ENCODE peak calls at places on chromosomes 5 and 9, in ten cellular contexts. B is T-cell; G is ovary; J is hepatocyte; L is activated naive CD4-positive, alpha-beta T cell; H is HEK293T; S is hypothalamus; R is CD4-positive, alpha-beta memory T cell; O is CD4-positive, CD25-positive, alpha-beta regulatory T cell; Q is GM12891. C is an unnamed sample.

GRCh38 chr5:1873242-1873959 is 9.3 kb downstream of the IRX4 start:
- DNase-seq in B (no peak), G (no peak), J (no peak), L (no peak), H (no peak), S (no peak), R (no peak), O (no peak), Q (no peak), C (no peak)

GRCh38 chr5:57698785-57699184 is 216.2 kb upstream of the ACTBL2 start:
- DNase-seq in B (no peak), G (no peak), J (peak), L (no peak), H (no peak), S (no peak), R (no peak), O (no peak), Q (no peak), C (peak)

GRCh38 chr5:179762079-179762780 is 29.6 kb downstream of the MAML1 start:
- DNase-seq in B (peak), G (no peak), J (peak), L (no peak), H (no peak), S (no peak), R (peak), O (peak), Q (no peak), C (no peak)

GRCh38 chr9:88660611-88661010 is 125.6 kb downstream of the NXNL2 start:
- DNase-seq in B (no peak), G (no peak), J (peak), L (no peak), H (peak), S (no peak), R (no peak), O (no peak), Q (no peak), C (no peak)

GRCh38 chr9:16613605-16614004 is 256.9 kb downstream of the BNC2 start:
- DNase-seq in B (no peak), G (no peak), J (no peak), L (no peak), H (no peak), S (no peak), R (no peak), O (no peak), Q (no peak), C (no peak)

GRCh38 chr5:73768-74502 is 18.0 kb upstream of the PLEKHG4B start:
- DNase-seq in B (no peak), G (no peak), J (no peak), L (no peak), H (no peak), S (no peak), R (no peak), O (no peak), Q (no peak), C (no peak)

GRCh38 chr5:100668511-100668910 is 133.3 kb downstream of the FAM174A start:
- DNase-seq in B (no peak), G (no peak), J (no peak), L (no peak), H (no peak), S (no peak), R (no peak), O (no peak), Q (no peak), C (no peak)

GRCh38 chr9:22813520-22813919 is 366.9 kb downstream of the DMRTA1 start:
- DNase-seq in B (no peak), G (no peak), J (peak), L (no peak), H (no peak), S (no peak), R (no peak), O (no peak), Q (no peak), C (no peak)

GRCh38 chr9:20286969-20287368 is 335.3 kb downstream of the MLLT3 start:
- DNase-seq in B (no peak), G (no peak), J (no peak), L (no peak), H (no peak), S (no peak), R (no peak), O (no peak), Q (no peak), C (no peak)

GRCh38 chr9:129225201-129225778 is 47.2 kb upstream of the IER5L start:
- DNase-seq in B (no peak), G (no peak), J (no peak), L (no peak), H (no peak), S (no peak), R (no peak), O (no peak), Q (no peak), C (no peak)

GRCh38 chr5:153617190-153617589 is 126.7 kb downstream of the GRIA1 start:
- DNase-seq in B (no peak), G (no peak), J (no peak), L (no peak), H (no peak), S (no peak), R (no peak), O (no peak), Q (no peak), C (no peak)

GRCh38 chr9:135864447-135865049 is 42.8 kb downstream of the CAMSAP1 start:
- DNase-seq in B (peak), G (peak), J (peak), L (peak), H (peak), S (peak), R (peak), O (peak), Q (peak), C (peak)

GRCh38 chr9:89008346-89009048 is 17.2 kb downstream of the S1PR3 start:
- DNase-seq in B (no peak), G (no peak), J (no peak), L (no peak), H (no peak), S (no peak), R (no peak), O (no peak), Q (no peak), C (no peak)

GRCh38 chr5:128271859-128272446 is 188.4 kb downstream of the SLC12A2 start:
- DNase-seq in B (no peak), G (no peak), J (peak), L (no peak), H (no peak), S (no peak), R (no peak), O (no peak), Q (no peak), C (peak)

GRCh38 chr5:38323645-38324295 is 65.4 kb downstream of the EGFLAM start:
- DNase-seq in B (no peak), G (no peak), J (peak), L (no peak), H (no peak), S (no peak), R (no peak), O (no peak), Q (no peak), C (no peak)

GRCh38 chr5:387491-388265 is 55.3 kb upstream of the EXOC3 start:
- DNase-seq in B (no peak), G (no peak), J (no peak), L (no peak), H (no peak), S (no peak), R (no peak), O (no peak), Q (no peak), C (peak)

GRCh38 chr9:118568704-118569103 is 800.5 kb downstream of the BRINP1 start:
- DNase-seq in B (no peak), G (no peak), J (no peak), L (no peak), H (no peak), S (no peak), R (no peak), O (no peak), Q (no peak), C (no peak)

GRCh38 chr5:54148858-54149257 is 161.5 kb downstream of the ARL15 start:
- DNase-seq in B (no peak), G (no peak), J (no peak), L (no peak), H (no peak), S (no peak), R (no peak), O (no peak), Q (no peak), C (no peak)

GRCh38 chr5:137389042-137389441 is 110.1 kb downstream of the SPOCK1 start:
- DNase-seq in B (no peak), G (no peak), J (no peak), L (no peak), H (no peak), S (no peak), R (no peak), O (no peak), Q (no peak), C (no peak)

GRCh38 chr5:16178745-16179372 is 732 bp downstream of the MARCHF11 start:
- DNase-seq in B (no peak), G (peak), J (peak), L (no peak), H (peak), S (no peak), R (no peak), O (no peak), Q (no peak), C (peak)

GRCh38 chr9:78707481-78707977 is 410.6 kb downstream of the PSAT1 start:
- DNase-seq in B (no peak), G (no peak), J (no peak), L (no peak), H (no peak), S (no peak), R (no peak), O (no peak), Q (no peak), C (no peak)

GRCh38 chr9:90961375-90961774 is 159.8 kb downstream of the SYK start:
- DNase-seq in B (no peak), G (no peak), J (no peak), L (no peak), H (no peak), S (no peak), R (no peak), O (no peak), Q (no peak), C (no peak)

GRCh38 chr5:152144556-152144955 is 219.9 kb upstream of the GLRA1 start:
- DNase-seq in B (no peak), G (no peak), J (no peak), L (no peak), H (no peak), S (no peak), R (no peak), O (no peak), Q (no peak), C (peak)

GRCh38 chr5:141208478-141208877 is at the start of gene PCDHB12:
- DNase-seq in B (no peak), G (peak), J (no peak), L (no peak), H (peak), S (no peak), R (no peak), O (no peak), Q (no peak), C (no peak)

C was measured in trophoblast cell.